ENCODE peak calls at places on chromosome 7, in four cellular contexts. One of them, this sample, is unnamed.

GRCh38 chr7:41222704-41223103 is 480.2 kb downstream of the INHBA start:
- DNase-seq in MM.1S: no peak
- DNase-seq in cardiac muscle cell: no peak
- DNase-seq in uterus: no peak
- DNase-seq in this sample: peak; percentile 67

GRCh38 chr7:506921-507622 is 12.6 kb downstream of the PDGFA start:
- DNase-seq in cardiac muscle cell: no peak
- DNase-seq in uterus: no peak
- DNase-seq in MM.1S: no peak
- DNase-seq in this sample: no peak

GRCh38 chr7:131529179-131529578 is 27.2 kb downstream of the PODXL start:
- DNase-seq in uterus: no peak
- DNase-seq in cardiac muscle cell: no peak
- DNase-seq in MM.1S: no peak
- DNase-seq in this sample: no peak

GRCh38 chr7:101589052-101589451 is 40.0 kb downstream of the MYL10 start:
- DNase-seq in cardiac muscle cell: no peak
- DNase-seq in MM.1S: no peak
- DNase-seq in uterus: no peak
- DNase-seq in this sample: no peak

GRCh38 chr7:73971315-73971700 is 56.7 kb upstream of the ELN start:
- DNase-seq in uterus: no peak
- DNase-seq in cardiac muscle cell: no peak
- DNase-seq in MM.1S: peak; percentile 76
- DNase-seq in this sample: no peak

GRCh38 chr7:36623247-36623646 is 101.0 kb downstream of the AOAH start:
- DNase-seq in uterus: no peak
- DNase-seq in MM.1S: no peak
- DNase-seq in cardiac muscle cell: no peak
- DNase-seq in this sample: no peak

GRCh38 chr7:45578467-45578866 is 4.3 kb downstream of the ADCY1 start:
- DNase-seq in MM.1S: no peak
- DNase-seq in uterus: no peak
- DNase-seq in cardiac muscle cell: no peak
- DNase-seq in this sample: no peak

GRCh38 chr7:77989981-77990566 is 191.5 kb downstream of the PHTF2 start:
- DNase-seq in MM.1S: no peak
- DNase-seq in uterus: no peak
- DNase-seq in cardiac muscle cell: no peak
- DNase-seq in this sample: no peak

GRCh38 chr7:100430450-100431285 is 1.0 kb downstream of the MEPCE start:
- DNase-seq in uterus: no peak
- DNase-seq in cardiac muscle cell: peak; percentile 38
- DNase-seq in MM.1S: no peak
- DNase-seq in this sample: no peak

GRCh38 chr7:20217193-20217948 is at the start of gene MACC1:
- DNase-seq in MM.1S: peak; percentile 97
- DNase-seq in cardiac muscle cell: peak; percentile 20
- DNase-seq in uterus: no peak
- DNase-seq in this sample: no peak

GRCh38 chr7:55019329-55019690 is 493 bp downstream of the EGFR start:
- DNase-seq in cardiac muscle cell: peak; percentile 46
- DNase-seq in uterus: peak; percentile 76
- DNase-seq in MM.1S: no peak
- DNase-seq in this sample: no peak

GRCh38 chr7:128003179-128003578 is 28.1 kb downstream of the LRRC4 start:
- DNase-seq in uterus: no peak
- DNase-seq in MM.1S: peak; percentile 53
- DNase-seq in cardiac muscle cell: no peak
- DNase-seq in this sample: no peak

GRCh38 chr7:136058561-136058960 is 81.4 kb upstream of the MTPN start:
- DNase-seq in MM.1S: no peak
- DNase-seq in uterus: no peak
- DNase-seq in cardiac muscle cell: no peak
- DNase-seq in this sample: no peak

GRCh38 chr7:19508821-19509220 is 200.0 kb downstream of the POLR1F start:
- DNase-seq in cardiac muscle cell: no peak
- DNase-seq in MM.1S: no peak
- DNase-seq in uterus: peak; percentile 20
- DNase-seq in this sample: no peak

GRCh38 chr7:36312064-36312914 is 77.4 kb upstream of the ANLN start:
- DNase-seq in uterus: no peak
- DNase-seq in cardiac muscle cell: peak; percentile 52
- DNase-seq in MM.1S: peak; percentile 95
- DNase-seq in this sample: no peak

GRCh38 chr7:1852781-1853618 is 182.9 kb downstream of the ELFN1 start:
- DNase-seq in MM.1S: no peak
- DNase-seq in uterus: no peak
- DNase-seq in cardiac muscle cell: no peak
- DNase-seq in this sample: no peak

GRCh38 chr7:156673902-156674301 is 33.3 kb downstream of the RNF32 start:
- DNase-seq in uterus: no peak
- DNase-seq in MM.1S: no peak
- DNase-seq in cardiac muscle cell: no peak
- DNase-seq in this sample: no peak

GRCh38 chr7:25069900-25070443 is 55.1 kb downstream of the CYCS start:
- DNase-seq in MM.1S: peak; percentile 67
- DNase-seq in cardiac muscle cell: peak; percentile 80
- DNase-seq in uterus: peak; percentile 50
- DNase-seq in this sample: peak; percentile 74

GRCh38 chr7:2758673-2759603 is 70.9 kb downstream of the AMZ1 start:
- DNase-seq in MM.1S: peak; percentile 6
- DNase-seq in cardiac muscle cell: no peak
- DNase-seq in uterus: no peak
- DNase-seq in this sample: no peak

GRCh38 chr7:25882151-25882773 is 269.7 kb upstream of the NFE2L3 start:
- DNase-seq in uterus: no peak
- DNase-seq in cardiac muscle cell: no peak
- DNase-seq in MM.1S: no peak
- DNase-seq in this sample: no peak

GRCh38 chr7:33744293-33744692 is 161.0 kb upstream of the BMPER start:
- DNase-seq in MM.1S: peak; percentile 41
- DNase-seq in uterus: no peak
- DNase-seq in cardiac muscle cell: peak; percentile 57
- DNase-seq in this sample: no peak
- TF ChIP-seq CTCF in MM.1S: peak; percentile 49
- TF ChIP-seq CTCF in uterus: no peak
- TF ChIP-seq CTCF in cardiac muscle cell: peak; percentile 39
- TF ChIP-seq CTCF in this sample: peak; percentile 55

GRCh38 chr7:106657085-106657991 is 3.6 kb downstream of the CCDC71L start:
- DNase-seq in uterus: no peak
- DNase-seq in MM.1S: peak; percentile 55
- DNase-seq in cardiac muscle cell: no peak
- DNase-seq in this sample: no peak

GRCh38 chr7:106659369-106659962 is 1.5 kb downstream of the CCDC71L start:
- DNase-seq in MM.1S: no peak
- DNase-seq in uterus: no peak
- DNase-seq in cardiac muscle cell: no peak
- DNase-seq in this sample: peak; percentile 8

GRCh38 chr7:106659963-106660861 is 746 bp downstream of the CCDC71L start:
- DNase-seq in MM.1S: peak; percentile 91
- DNase-seq in cardiac muscle cell: peak; percentile 81
- DNase-seq in uterus: peak; percentile 58
- DNase-seq in this sample: peak; percentile 58

GRCh38 chr7:106660862-106661720 is at the start of gene CCDC71L:
- DNase-seq in uterus: peak; percentile 96
- DNase-seq in MM.1S: peak; percentile 98
- DNase-seq in cardiac muscle cell: peak; percentile 93
- DNase-seq in this sample: peak; percentile 94

GRCh38 chr7:106658504-106659368 is 2.2 kb downstream of the CCDC71L start:
- DNase-seq in MM.1S: no peak
- DNase-seq in cardiac muscle cell: no peak
- DNase-seq in uterus: no peak
- DNase-seq in this sample: no peak
- TF ChIP-seq CTCF in MM.1S: no peak
- TF ChIP-seq CTCF in cardiac muscle cell: no peak
- TF ChIP-seq CTCF in uterus: no peak
- TF ChIP-seq CTCF in this sample: no peak

DNA sequence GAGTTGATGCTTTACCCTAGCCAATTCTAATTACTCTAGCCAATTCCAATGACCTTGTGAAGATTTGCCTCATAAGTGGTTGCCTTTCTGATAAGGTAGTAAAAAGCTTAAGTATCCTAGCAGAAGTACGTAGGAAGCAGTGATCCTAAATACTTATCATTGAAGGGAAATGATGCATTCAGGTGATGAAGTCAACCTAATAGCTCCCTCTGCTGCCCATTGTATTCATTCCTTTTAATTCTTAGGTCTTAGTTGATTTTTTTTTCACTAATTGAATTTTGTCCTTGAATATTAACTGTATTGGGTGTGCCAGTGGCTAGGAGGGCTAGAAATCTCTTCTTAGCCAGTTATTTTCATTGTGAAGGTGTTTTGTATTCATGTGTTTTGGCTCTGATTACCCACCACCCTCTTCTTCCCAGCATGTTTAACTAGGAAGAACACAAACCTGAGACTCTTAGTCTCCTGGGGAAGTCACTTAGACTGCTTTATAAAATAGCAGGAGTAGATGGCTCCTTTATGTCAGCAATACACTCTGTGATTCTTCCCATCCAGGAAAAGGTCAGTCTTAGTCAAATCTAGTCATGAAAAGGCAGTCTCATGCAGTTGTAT is 46.3 kb downstream of the PLEKHA8 start:
- DNase-seq in MM.1S: peak; percentile 34
- DNase-seq in uterus: no peak
- DNase-seq in cardiac muscle cell: peak; percentile 45
- DNase-seq in this sample: peak; percentile 41
- TF ChIP-seq CTCF in MM.1S: peak; percentile 61
- TF ChIP-seq CTCF in uterus: peak; percentile 33
- TF ChIP-seq CTCF in cardiac muscle cell: peak; percentile 50
- TF ChIP-seq CTCF in this sample: peak; percentile 79

DNA sequence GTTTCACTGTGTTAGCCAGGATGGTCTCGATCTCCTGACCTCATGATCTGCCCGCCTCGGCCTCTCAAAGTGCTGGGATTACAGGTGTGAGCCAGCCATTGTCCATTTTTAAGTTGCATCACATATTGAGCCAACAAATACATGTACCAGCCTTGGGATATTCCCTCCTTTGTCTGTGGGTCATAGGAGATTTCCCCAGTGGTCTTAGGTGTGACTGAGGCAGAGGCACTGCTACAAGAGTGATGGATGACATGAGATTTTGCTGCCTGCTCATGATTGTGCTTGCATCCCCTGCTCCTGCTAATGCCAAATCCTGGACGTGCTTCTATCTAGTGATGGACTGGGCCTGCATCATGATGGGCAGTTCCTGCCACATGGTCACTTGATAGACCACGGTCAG is 10.7 kb upstream of the GIMAP6 start:
- DNase-seq in MM.1S: no peak
- DNase-seq in cardiac muscle cell: no peak
- DNase-seq in uterus: no peak
- DNase-seq in this sample: no peak
- TF ChIP-seq CTCF in MM.1S: no peak
- TF ChIP-seq CTCF in cardiac muscle cell: no peak
- TF ChIP-seq CTCF in uterus: no peak
- TF ChIP-seq CTCF in this sample: no peak

GRCh38 chr7:151342811-151343210 is 1.2 kb downstream of the NUB1 start:
- DNase-seq in MM.1S: no peak
- DNase-seq in uterus: no peak
- DNase-seq in cardiac muscle cell: no peak
- DNase-seq in this sample: no peak
- TF ChIP-seq CTCF in MM.1S: no peak
- TF ChIP-seq CTCF in uterus: no peak
- TF ChIP-seq CTCF in cardiac muscle cell: no peak
- TF ChIP-seq CTCF in this sample: peak; percentile 35

DNA sequence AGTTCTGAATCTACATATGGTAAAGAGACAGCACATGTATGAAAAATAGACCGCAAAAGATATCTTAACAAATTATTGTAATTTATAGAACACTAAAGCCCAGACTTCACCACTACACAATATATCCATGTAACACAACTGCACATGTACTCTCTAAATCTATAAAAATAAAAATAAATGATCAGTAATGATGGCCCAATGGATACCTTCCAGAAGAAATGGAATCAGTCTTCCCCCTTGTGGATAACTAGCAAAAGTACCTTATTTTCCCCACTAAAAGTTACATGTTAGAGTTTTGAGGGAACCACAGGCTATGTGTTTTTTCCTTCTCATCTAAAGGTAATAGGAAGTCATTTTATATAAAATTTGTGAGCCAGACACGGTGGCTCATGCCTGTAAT is 25.7 kb downstream of the C7orf25 start:
- DNase-seq in MM.1S: no peak
- DNase-seq in uterus: no peak
- DNase-seq in cardiac muscle cell: no peak
- DNase-seq in this sample: peak; percentile 21
- TF ChIP-seq CTCF in MM.1S: peak; percentile 17
- TF ChIP-seq CTCF in uterus: peak; percentile 22
- TF ChIP-seq CTCF in cardiac muscle cell: peak; percentile 41
- TF ChIP-seq CTCF in this sample: peak; percentile 74

GRCh38 chr7:142153400-142153799 is 41.9 kb downstream of the MGAM2 start:
- DNase-seq in MM.1S: peak; percentile 95
- DNase-seq in uterus: no peak
- DNase-seq in cardiac muscle cell: peak; percentile 25
- DNase-seq in this sample: no peak
- TF ChIP-seq CTCF in MM.1S: peak; percentile 98
- TF ChIP-seq CTCF in uterus: no peak
- TF ChIP-seq CTCF in cardiac muscle cell: no peak
- TF ChIP-seq CTCF in this sample: peak; percentile 16

DNA sequence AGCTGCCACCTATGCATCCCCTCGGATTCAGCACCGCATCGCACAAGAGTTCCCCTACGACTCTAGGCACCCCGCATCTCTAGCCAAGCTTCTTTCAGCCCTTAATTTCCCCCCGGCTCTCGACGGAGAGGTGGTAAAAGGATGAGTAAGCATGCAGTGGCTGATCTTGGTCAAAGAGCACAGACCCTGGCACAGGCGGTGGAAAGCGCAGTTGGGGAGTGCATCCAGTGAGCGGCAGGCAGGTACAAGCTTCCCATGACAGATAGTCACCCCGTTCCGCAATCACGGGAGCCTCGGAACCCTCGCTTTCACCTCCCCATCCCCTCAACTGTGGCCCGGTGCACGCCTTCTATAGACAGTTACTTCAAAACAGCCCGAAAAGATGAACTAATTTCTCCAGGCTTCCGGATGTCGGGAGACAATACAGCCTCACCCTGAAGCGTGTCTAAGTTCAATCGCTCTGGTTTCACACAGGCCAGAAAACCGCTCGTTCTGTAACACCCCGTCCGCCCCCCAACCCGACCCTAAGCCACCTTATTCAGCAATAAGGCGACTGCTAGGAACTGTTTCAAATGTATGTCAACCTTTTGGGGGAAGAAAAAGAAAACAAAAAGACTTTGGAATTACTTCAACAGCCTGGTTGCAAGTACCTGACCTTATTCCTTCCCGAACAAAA is 1.5 kb downstream of the RHEB start:
- DNase-seq in MM.1S: peak; percentile 54
- DNase-seq in uterus: peak; percentile 62
- DNase-seq in cardiac muscle cell: peak; percentile 35
- DNase-seq in this sample: peak; percentile 41
- TF ChIP-seq CTCF in MM.1S: peak; percentile 15
- TF ChIP-seq CTCF in uterus: no peak
- TF ChIP-seq CTCF in cardiac muscle cell: no peak
- TF ChIP-seq CTCF in this sample: no peak

GRCh38 chr7:86598311-86598710 is 45.4 kb upstream of the GRM3 start:
- DNase-seq in cardiac muscle cell: peak; percentile 27
- DNase-seq in uterus: no peak
- DNase-seq in MM.1S: no peak
- DNase-seq in this sample: no peak
- TF ChIP-seq CTCF in cardiac muscle cell: no peak
- TF ChIP-seq CTCF in uterus: no peak
- TF ChIP-seq CTCF in MM.1S: no peak
- TF ChIP-seq CTCF in this sample: no peak